ENCODE peak calls at places on chromosomes 12 and 14, in eight cellular contexts. One of them, this sample, is unnamed.

GRCh38 chr14:94540031-94540794 is 21.0 kb upstream of the SERPINA4 start:
- DNase-seq in osteoblast: peak
- DNase-seq in activated CD8-positive, alpha-beta memory T cell treated with anti-CD3 and anti-CD28 coated beads for 4 hours: no peak
- DNase-seq in D341Med: no peak
- DNase-seq in keratinocyte: no peak
- DNase-seq in EL: peak
- DNase-seq in CD8-positive, alpha-beta T cell: no peak
- DNase-seq in psoas muscle: no peak
- DNase-seq in this sample: no peak

GRCh38 chr12:15856097-15856982 is 25.8 kb upstream of the STRAP start:
- DNase-seq in osteoblast: no peak
- DNase-seq in activated CD8-positive, alpha-beta memory T cell treated with anti-CD3 and anti-CD28 coated beads for 4 hours: peak
- DNase-seq in D341Med: no peak
- DNase-seq in keratinocyte: no peak
- DNase-seq in EL: peak
- DNase-seq in CD8-positive, alpha-beta T cell: peak
- DNase-seq in psoas muscle: no peak
- DNase-seq in this sample: peak

GRCh38 chr12:9033244-9033887 is 44.0 kb downstream of the KLRG1 start:
- DNase-seq in osteoblast: no peak
- DNase-seq in activated CD8-positive, alpha-beta memory T cell treated with anti-CD3 and anti-CD28 coated beads for 4 hours: no peak
- DNase-seq in D341Med: no peak
- DNase-seq in keratinocyte: no peak
- DNase-seq in EL: no peak
- DNase-seq in CD8-positive, alpha-beta T cell: no peak
- DNase-seq in psoas muscle: no peak
- DNase-seq in this sample: no peak

GRCh38 chr12:106976013-106976658 is 10.8 kb downstream of the MTERF2 start:
- DNase-seq in osteoblast: peak
- DNase-seq in activated CD8-positive, alpha-beta memory T cell treated with anti-CD3 and anti-CD28 coated beads for 4 hours: no peak
- DNase-seq in D341Med: no peak
- DNase-seq in keratinocyte: no peak
- DNase-seq in EL: peak
- DNase-seq in CD8-positive, alpha-beta T cell: no peak
- DNase-seq in psoas muscle: no peak
- DNase-seq in this sample: no peak

GRCh38 chr14:52073251-52073650 is 4.4 kb upstream of the NID2 start:
- DNase-seq in osteoblast: no peak
- DNase-seq in activated CD8-positive, alpha-beta memory T cell treated with anti-CD3 and anti-CD28 coated beads for 4 hours: no peak
- DNase-seq in D341Med: no peak
- DNase-seq in keratinocyte: no peak
- DNase-seq in EL: peak
- DNase-seq in CD8-positive, alpha-beta T cell: no peak
- DNase-seq in psoas muscle: no peak
- DNase-seq in this sample: no peak

GRCh38 chr14:91945776-91946305 is 1.7 kb downstream of the FBLN5 start:
- DNase-seq in osteoblast: no peak
- DNase-seq in activated CD8-positive, alpha-beta memory T cell treated with anti-CD3 and anti-CD28 coated beads for 4 hours: no peak
- DNase-seq in D341Med: no peak
- DNase-seq in keratinocyte: no peak
- DNase-seq in EL: no peak
- DNase-seq in CD8-positive, alpha-beta T cell: no peak
- DNase-seq in psoas muscle: no peak
- DNase-seq in this sample: no peak

GRCh38 chr14:39016733-39017095 is 86.3 kb downstream of the SEC23A start:
- DNase-seq in osteoblast: no peak
- DNase-seq in activated CD8-positive, alpha-beta memory T cell treated with anti-CD3 and anti-CD28 coated beads for 4 hours: no peak
- DNase-seq in D341Med: no peak
- DNase-seq in keratinocyte: no peak
- DNase-seq in EL: no peak
- DNase-seq in CD8-positive, alpha-beta T cell: no peak
- DNase-seq in psoas muscle: no peak
- DNase-seq in this sample: no peak

GRCh38 chr14:72614891-72615410 is 278.9 kb downstream of the DPF3 start:
- DNase-seq in osteoblast: peak
- DNase-seq in activated CD8-positive, alpha-beta memory T cell treated with anti-CD3 and anti-CD28 coated beads for 4 hours: no peak
- DNase-seq in D341Med: no peak
- DNase-seq in keratinocyte: no peak
- DNase-seq in EL: no peak
- DNase-seq in CD8-positive, alpha-beta T cell: no peak
- DNase-seq in psoas muscle: no peak
- DNase-seq in this sample: no peak

GRCh38 chr14:37170237-37170636 is 2.2 kb downstream of the SLC25A21 start:
- DNase-seq in osteoblast: no peak
- DNase-seq in activated CD8-positive, alpha-beta memory T cell treated with anti-CD3 and anti-CD28 coated beads for 4 hours: no peak
- DNase-seq in D341Med: no peak
- DNase-seq in keratinocyte: no peak
- DNase-seq in EL: no peak
- DNase-seq in CD8-positive, alpha-beta T cell: no peak
- DNase-seq in psoas muscle: no peak
- DNase-seq in this sample: no peak

GRCh38 chr14:98598576-98598975 is 673.4 kb downstream of the BCL11B start:
- DNase-seq in osteoblast: no peak
- DNase-seq in activated CD8-positive, alpha-beta memory T cell treated with anti-CD3 and anti-CD28 coated beads for 4 hours: no peak
- DNase-seq in D341Med: no peak
- DNase-seq in keratinocyte: no peak
- DNase-seq in EL: no peak
- DNase-seq in CD8-positive, alpha-beta T cell: no peak
- DNase-seq in psoas muscle: no peak
- DNase-seq in this sample: no peak